ENCODE peak calls at places on chromosomes 3 and 15, in six cellular contexts. One of them, this sample, is unnamed.

GRCh38 chr3:111768571-111769100 is 90.4 kb upstream of the PHLDB2 start:
- DNase-seq in fibroblast of lung: peak; percentile 91
- DNase-seq in HCT116: peak; percentile 79
- DNase-seq in lower lobe of right lung: no peak
- DNase-seq in cardiac muscle cell: peak; percentile 94
- DNase-seq in heart left ventricle: no peak
- DNase-seq in this sample: no peak

GRCh38 chr3:65995030-65995429 is 43.7 kb downstream of the MAGI1 start:
- DNase-seq in fibroblast of lung: peak; percentile 46
- DNase-seq in HCT116: peak; percentile 23
- DNase-seq in lower lobe of right lung: no peak
- DNase-seq in cardiac muscle cell: peak; percentile 40
- DNase-seq in heart left ventricle: no peak
- DNase-seq in this sample: no peak

GRCh38 chr15:68791431-68792283 is 29.0 kb downstream of the ANP32A start:
- DNase-seq in fibroblast of lung: no peak
- DNase-seq in HCT116: no peak
- DNase-seq in lower lobe of right lung: no peak
- DNase-seq in cardiac muscle cell: no peak
- DNase-seq in heart left ventricle: no peak
- DNase-seq in this sample: no peak

GRCh38 chr15:39478996-39479395 is 101.9 kb upstream of the THBS1 start:
- DNase-seq in fibroblast of lung: peak; percentile 22
- DNase-seq in HCT116: no peak
- DNase-seq in lower lobe of right lung: no peak
- DNase-seq in cardiac muscle cell: no peak
- DNase-seq in heart left ventricle: no peak
- DNase-seq in this sample: no peak

GRCh38 chr15:78878356-78878755 is 5.7 kb downstream of the MORF4L1 start:
- DNase-seq in fibroblast of lung: peak; percentile 36
- DNase-seq in HCT116: no peak
- DNase-seq in lower lobe of right lung: no peak
- DNase-seq in cardiac muscle cell: peak; percentile 53
- DNase-seq in heart left ventricle: no peak
- DNase-seq in this sample: no peak

GRCh38 chr3:48344867-48345507 is 11.5 kb upstream of the SPINK8 start:
- DNase-seq in fibroblast of lung: no peak
- DNase-seq in HCT116: no peak
- DNase-seq in lower lobe of right lung: no peak
- DNase-seq in cardiac muscle cell: no peak
- DNase-seq in heart left ventricle: no peak
- DNase-seq in this sample: no peak

GRCh38 chr3:55585856-55586255 is 98.8 kb upstream of the WNT5A start:
- DNase-seq in fibroblast of lung: no peak
- DNase-seq in HCT116: no peak
- DNase-seq in lower lobe of right lung: no peak
- DNase-seq in cardiac muscle cell: no peak
- DNase-seq in heart left ventricle: no peak
- DNase-seq in this sample: no peak

GRCh38 chr3:41143421-41144031 is 55.8 kb upstream of the CTNNB1 start:
- DNase-seq in fibroblast of lung: no peak
- DNase-seq in HCT116: no peak
- DNase-seq in lower lobe of right lung: no peak
- DNase-seq in cardiac muscle cell: no peak
- DNase-seq in heart left ventricle: no peak
- DNase-seq in this sample: no peak

GRCh38 chr3:29064085-29064484 is 216.8 kb upstream of the RBMS3 start:
- DNase-seq in fibroblast of lung: peak; percentile 68
- DNase-seq in HCT116: no peak
- DNase-seq in lower lobe of right lung: no peak
- DNase-seq in cardiac muscle cell: peak; percentile 4
- DNase-seq in heart left ventricle: no peak
- DNase-seq in this sample: no peak

GRCh38 chr15:59274126-59274970 is 67.7 kb downstream of the LDHAL6B start:
- DNase-seq in fibroblast of lung: peak; percentile 20
- DNase-seq in HCT116: no peak
- DNase-seq in lower lobe of right lung: no peak
- DNase-seq in cardiac muscle cell: peak; percentile 70
- DNase-seq in heart left ventricle: no peak
- DNase-seq in this sample: no peak

GRCh38 chr15:100005715-100006114 is 272.5 kb upstream of the LYSMD4 start:
- DNase-seq in fibroblast of lung: no peak
- DNase-seq in HCT116: no peak
- DNase-seq in lower lobe of right lung: no peak
- DNase-seq in cardiac muscle cell: no peak
- DNase-seq in heart left ventricle: no peak
- DNase-seq in this sample: no peak

GRCh38 chr3:53191836-53192480 is 30.9 kb downstream of the PRKCD start:
- DNase-seq in fibroblast of lung: no peak
- DNase-seq in HCT116: no peak
- DNase-seq in lower lobe of right lung: no peak
- DNase-seq in cardiac muscle cell: no peak
- DNase-seq in heart left ventricle: no peak
- DNase-seq in this sample: no peak

GRCh38 chr3:45946307-45946706 is 3.0 kb downstream of the CXCR6 start:
- DNase-seq in fibroblast of lung: no peak
- DNase-seq in HCT116: no peak
- DNase-seq in lower lobe of right lung: no peak
- DNase-seq in cardiac muscle cell: no peak
- DNase-seq in heart left ventricle: no peak
- DNase-seq in this sample: no peak

GRCh38 chr3:190040145-190040544 is 80.6 kb downstream of the P3H2 start:
- DNase-seq in fibroblast of lung: no peak
- DNase-seq in HCT116: no peak
- DNase-seq in lower lobe of right lung: no peak
- DNase-seq in cardiac muscle cell: no peak
- DNase-seq in heart left ventricle: no peak
- DNase-seq in this sample: no peak

GRCh38 chr15:36371509-36371908 is 207.9 kb upstream of the CDIN1 start:
- DNase-seq in fibroblast of lung: peak; percentile 19
- DNase-seq in HCT116: peak; percentile 18
- DNase-seq in lower lobe of right lung: no peak
- DNase-seq in cardiac muscle cell: peak; percentile 5
- DNase-seq in heart left ventricle: no peak
- DNase-seq in this sample: no peak

GRCh38 chr3:107813066-107813465 is 277.8 kb downstream of the CD47 start:
- DNase-seq in fibroblast of lung: peak; percentile 8
- DNase-seq in HCT116: no peak
- DNase-seq in lower lobe of right lung: no peak
- DNase-seq in cardiac muscle cell: peak; percentile 42
- DNase-seq in heart left ventricle: no peak
- DNase-seq in this sample: no peak

GRCh38 chr15:40151991-40152390 is 8.9 kb upstream of the BUB1B start:
- DNase-seq in fibroblast of lung: no peak
- DNase-seq in HCT116: no peak
- DNase-seq in lower lobe of right lung: no peak
- DNase-seq in cardiac muscle cell: no peak
- DNase-seq in heart left ventricle: no peak
- DNase-seq in this sample: no peak

GRCh38 chr3:196055683-196056270 is 26.1 kb downstream of the TFRC start:
- DNase-seq in fibroblast of lung: peak; percentile 39
- DNase-seq in HCT116: no peak
- DNase-seq in lower lobe of right lung: peak; percentile 89
- DNase-seq in cardiac muscle cell: peak; percentile 21
- DNase-seq in heart left ventricle: peak; percentile 43
- DNase-seq in this sample: no peak

GRCh38 chr3:65356331-65357286 is 668.8 kb upstream of the ADAMTS9 start:
- DNase-seq in fibroblast of lung: peak; percentile 40
- DNase-seq in HCT116: no peak
- DNase-seq in lower lobe of right lung: no peak
- DNase-seq in cardiac muscle cell: peak; percentile 18
- DNase-seq in heart left ventricle: no peak
- DNase-seq in this sample: no peak

GRCh38 chr3:27213450-27213849 is 155.7 kb downstream of the NEK10 start:
- DNase-seq in fibroblast of lung: no peak
- DNase-seq in HCT116: no peak
- DNase-seq in lower lobe of right lung: no peak
- DNase-seq in cardiac muscle cell: no peak
- DNase-seq in heart left ventricle: no peak
- DNase-seq in this sample: no peak

GRCh38 chr3:24237971-24238767 is 256.5 kb downstream of the THRB start:
- DNase-seq in fibroblast of lung: peak; percentile 95
- DNase-seq in HCT116: peak; percentile 75
- DNase-seq in lower lobe of right lung: no peak
- DNase-seq in cardiac muscle cell: peak; percentile 89
- DNase-seq in heart left ventricle: no peak
- DNase-seq in this sample: peak; percentile 36

GRCh38 chr15:52337961-52338535 is 42.4 kb upstream of the MYO5C start:
- DNase-seq in fibroblast of lung: no peak
- DNase-seq in HCT116: no peak
- DNase-seq in lower lobe of right lung: no peak
- DNase-seq in cardiac muscle cell: peak; percentile 34
- DNase-seq in heart left ventricle: no peak
- DNase-seq in this sample: no peak
- H3K27ac ChIP-seq in fibroblast of lung: no peak overlapping the region
- H3K27ac ChIP-seq in HCT116: no peak overlapping the region
- H3K27ac ChIP-seq in lower lobe of right lung: no peak overlapping the region
- H3K27ac ChIP-seq in cardiac muscle cell: peak overlapping the region; percentile 51
- H3K27ac ChIP-seq in heart left ventricle: no peak overlapping the region
- H3K27ac ChIP-seq in this sample: peak overlapping the region; percentile 46

GRCh38 chr3:188764609-188765008 is 407.2 kb upstream of the TPRG1 start:
- DNase-seq in fibroblast of lung: no peak
- DNase-seq in HCT116: no peak
- DNase-seq in lower lobe of right lung: no peak
- DNase-seq in cardiac muscle cell: no peak
- DNase-seq in heart left ventricle: no peak
- DNase-seq in this sample: no peak
- H3K27ac ChIP-seq in fibroblast of lung: no peak overlapping the region
- H3K27ac ChIP-seq in HCT116: no peak overlapping the region
- H3K27ac ChIP-seq in lower lobe of right lung: no peak overlapping the region
- H3K27ac ChIP-seq in cardiac muscle cell: no peak overlapping the region
- H3K27ac ChIP-seq in heart left ventricle: no peak overlapping the region
- H3K27ac ChIP-seq in this sample: no peak overlapping the region

GRCh38 chr3:31754575-31755278 is 222.0 kb downstream of the STT3B start:
- DNase-seq in fibroblast of lung: peak; percentile 23
- DNase-seq in HCT116: no peak
- DNase-seq in lower lobe of right lung: no peak
- DNase-seq in cardiac muscle cell: no peak
- DNase-seq in heart left ventricle: no peak
- DNase-seq in this sample: no peak
- H3K27ac ChIP-seq in fibroblast of lung: no peak overlapping the region
- H3K27ac ChIP-seq in HCT116: no peak overlapping the region
- H3K27ac ChIP-seq in lower lobe of right lung: no peak overlapping the region
- H3K27ac ChIP-seq in cardiac muscle cell: no peak overlapping the region
- H3K27ac ChIP-seq in heart left ventricle: no peak overlapping the region
- H3K27ac ChIP-seq in this sample: no peak overlapping the region

GRCh38 chr15:63043391-63044076 is 987 bp downstream of the TPM1 start:
- DNase-seq in fibroblast of lung: no peak
- DNase-seq in HCT116: no peak
- DNase-seq in lower lobe of right lung: peak; percentile 67
- DNase-seq in cardiac muscle cell: no peak
- DNase-seq in heart left ventricle: peak; percentile 46
- DNase-seq in this sample: peak; percentile 19
- H3K27ac ChIP-seq in fibroblast of lung: peak overlapping the region; percentile 75
- H3K27ac ChIP-seq in HCT116: no peak overlapping the region
- H3K27ac ChIP-seq in lower lobe of right lung: peak overlapping the region; percentile 71
- H3K27ac ChIP-seq in cardiac muscle cell: peak overlapping the region; percentile 100
- H3K27ac ChIP-seq in heart left ventricle: peak overlapping the region; percentile 95
- H3K27ac ChIP-seq in this sample: no peak overlapping the region

GRCh38 chr3:123755085-123755484 is 129.0 kb downstream of the MYLK start:
- DNase-seq in fibroblast of lung: no peak
- DNase-seq in HCT116: no peak
- DNase-seq in lower lobe of right lung: peak; percentile 67
- DNase-seq in cardiac muscle cell: no peak
- DNase-seq in heart left ventricle: no peak
- DNase-seq in this sample: no peak

GRCh38 chr3:123758081-123758564 is 126.0 kb downstream of the MYLK start:
- DNase-seq in fibroblast of lung: peak; percentile 86
- DNase-seq in HCT116: no peak
- DNase-seq in lower lobe of right lung: no peak
- DNase-seq in cardiac muscle cell: no peak
- DNase-seq in heart left ventricle: no peak
- DNase-seq in this sample: no peak

GRCh38 chr3:123755508-123755907 is 128.6 kb downstream of the MYLK start:
- DNase-seq in fibroblast of lung: no peak
- DNase-seq in HCT116: no peak
- DNase-seq in lower lobe of right lung: no peak
- DNase-seq in cardiac muscle cell: no peak
- DNase-seq in heart left ventricle: no peak
- DNase-seq in this sample: no peak

GRCh38 chr3:123759311-123759710 is 124.8 kb downstream of the MYLK start:
- DNase-seq in fibroblast of lung: no peak
- DNase-seq in HCT116: no peak
- DNase-seq in lower lobe of right lung: no peak
- DNase-seq in cardiac muscle cell: no peak
- DNase-seq in heart left ventricle: no peak
- DNase-seq in this sample: no peak

GRCh38 chr3:123757281-123757940 is 126.7 kb downstream of the MYLK start:
- DNase-seq in fibroblast of lung: no peak
- DNase-seq in HCT116: no peak
- DNase-seq in lower lobe of right lung: peak; percentile 66
- DNase-seq in cardiac muscle cell: no peak
- DNase-seq in heart left ventricle: peak; percentile 57
- DNase-seq in this sample: no peak
- H3K27ac ChIP-seq in fibroblast of lung: peak overlapping the region; percentile 70
- H3K27ac ChIP-seq in HCT116: no peak overlapping the region
- H3K27ac ChIP-seq in lower lobe of right lung: no peak overlapping the region
- H3K27ac ChIP-seq in cardiac muscle cell: no peak overlapping the region
- H3K27ac ChIP-seq in heart left ventricle: no peak overlapping the region
- H3K27ac ChIP-seq in this sample: no peak overlapping the region

DNA sequence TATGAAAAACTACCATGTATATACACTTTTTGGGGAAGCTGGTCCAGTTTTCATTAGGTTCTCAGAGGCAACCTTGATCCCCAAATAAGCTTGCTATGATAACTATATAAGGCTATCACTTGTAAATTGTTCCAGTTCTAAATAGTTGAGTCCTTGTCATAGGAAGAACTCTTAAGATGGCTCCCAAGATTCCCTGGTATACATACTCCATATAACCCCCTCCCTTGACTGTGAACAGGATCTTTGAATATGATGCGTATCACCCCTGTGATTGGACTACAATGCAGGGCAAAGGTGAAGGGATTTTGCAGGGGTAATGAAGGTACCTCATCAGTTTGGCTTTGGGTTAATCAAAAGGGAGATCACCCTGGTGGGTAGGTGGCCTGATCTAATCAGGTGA is 48.6 kb upstream of the TRIM59 start:
- DNase-seq in fibroblast of lung: no peak
- DNase-seq in HCT116: no peak
- DNase-seq in lower lobe of right lung: no peak
- DNase-seq in cardiac muscle cell: no peak
- DNase-seq in heart left ventricle: no peak
- DNase-seq in this sample: no peak
- H3K27ac ChIP-seq in fibroblast of lung: no peak overlapping the region
- H3K27ac ChIP-seq in HCT116: no peak overlapping the region
- H3K27ac ChIP-seq in lower lobe of right lung: no peak overlapping the region
- H3K27ac ChIP-seq in cardiac muscle cell: no peak overlapping the region
- H3K27ac ChIP-seq in heart left ventricle: no peak overlapping the region
- H3K27ac ChIP-seq in this sample: no peak overlapping the region